ENCODE peak calls at places on chromosomes 6 and 20, in six cellular contexts. X is mesendoderm; I is CD8-positive, alpha-beta memory T cell; C is upper lobe of right lung; Z is GM23248; O is psoas muscle. A is an unnamed sample. For H3K4me1, the result is how much of the 10 kb centered on the place peaks cover.

GRCh38 chr6:146041282-146041681 is 12.4 kb downstream of the GRM1 start:
- DNase-seq in X (peak), I (no peak), C (no peak), Z (peak), O (no peak), A (peak)

GRCh38 chr6:193180-193579 is 99.1 kb upstream of the DUSP22 start:
- DNase-seq in X (no peak), I (no peak), C (no peak), Z (no peak), O (no peak), A (no peak)

GRCh38 chr20:15673206-15673605 is 900.0 kb downstream of the KIF16B start:
- DNase-seq in X (no peak), I (no peak), C (no peak), Z (peak), O (no peak), A (no peak)

GRCh38 chr6:166477647-166478365 is 95.1 kb upstream of the MPC1 start:
- DNase-seq in X (no peak), I (no peak), C (no peak), Z (no peak), O (no peak), A (no peak)

GRCh38 chr6:45987866-45988265 is 27.8 kb downstream of the CLIC5 start:
- DNase-seq in X (no peak), I (no peak), C (no peak), Z (no peak), O (no peak), A (no peak)

GRCh38 chr6:53168516-53169257 is 20.0 kb upstream of the GCM1 start:
- DNase-seq in X (no peak), I (no peak), C (no peak), Z (peak), O (no peak), A (no peak)

GRCh38 chr6:26022737-26023136 is 60.1 kb downstream of the TRIM38 start:
- DNase-seq in X (no peak), I (no peak), C (no peak), Z (no peak), O (no peak), A (no peak)

GRCh38 chr6:84428300-84428907 is 201.0 kb upstream of the CEP162 start:
- DNase-seq in X (peak), I (no peak), C (peak), Z (peak), O (peak), A (peak)

GRCh38 chr6:48071833-48072232 is 39.2 kb downstream of the PTCHD4 start:
- DNase-seq in X (no peak), I (no peak), C (no peak), Z (no peak), O (no peak), A (no peak)

GRCh38 chr6:136526196-136526930 is 23.9 kb downstream of the MAP7 start:
- DNase-seq in X (peak), I (peak), C (peak), Z (peak), O (peak), A (peak)

GRCh38 chr6:17200395-17200794 is 80.8 kb upstream of the RBM24 start:
- DNase-seq in X (peak), I (no peak), C (no peak), Z (no peak), O (no peak), A (no peak)

GRCh38 chr6:21556968-21557721 is 36.4 kb upstream of the SOX4 start:
- DNase-seq in X (no peak), I (no peak), C (no peak), Z (no peak), O (no peak), A (no peak)

GRCh38 chr6:44113396-44113795 is 13.9 kb downstream of the MRPL14 start:
- DNase-seq in X (peak), I (no peak), C (no peak), Z (peak), O (no peak), A (no peak)

GRCh38 chr6:46501136-46502089 is 10.2 kb upstream of the RCAN2 start:
- DNase-seq in X (peak), I (no peak), C (no peak), Z (peak), O (no peak), A (no peak)

GRCh38 chr6:130697661-130698535 is 129.3 kb upstream of the SMLR1 start:
- DNase-seq in X (peak), I (peak), C (no peak), Z (peak), O (no peak), A (peak)

GRCh38 chr6:8530775-8531435 is 95.6 kb upstream of the SLC35B3 start:
- DNase-seq in X (no peak), I (no peak), C (no peak), Z (no peak), O (no peak), A (peak)

GRCh38 chr20:60100780-60101179 is 142.6 kb downstream of the CDH26 start:
- DNase-seq in X (no peak), I (no peak), C (no peak), Z (no peak), O (no peak), A (no peak)

GRCh38 chr6:149134531-149134933 is 183.0 kb upstream of the TAB2 start:
- DNase-seq in X (no peak), I (no peak), C (no peak), Z (peak), O (no peak), A (peak)

GRCh38 chr6:146357578-146358340 is 185.9 kb upstream of the RAB32 start:
- DNase-seq in X (no peak), I (no peak), C (no peak), Z (peak), O (no peak), A (peak)

GRCh38 chr6:7721654-7722053 is 4.2 kb upstream of the BMP6 start:
- DNase-seq in X (no peak), I (no peak), C (no peak), Z (peak), O (no peak), A (peak)

GRCh38 chr6:69894578-69895347 is 28.4 kb downstream of the COL19A1 start:
- DNase-seq in X (peak), I (no peak), C (no peak), Z (peak), O (no peak), A (peak)

GRCh38 chr6:144936764-144937163 is 651.6 kb downstream of the UTRN start:
- DNase-seq in X (no peak), I (no peak), C (no peak), Z (peak), O (no peak), A (no peak)

GRCh38 chr6:16239798-16240123 is 1.4 kb downstream of the GMPR start:
- DNase-seq in X (peak), I (no peak), C (no peak), Z (peak), O (no peak), A (no peak)

GRCh38 chr6:24356310-24357035 is 1.4 kb downstream of the DCDC2 start:
- DNase-seq in X (no peak), I (no peak), C (no peak), Z (no peak), O (no peak), A (peak)

GRCh38 chr6:30154709-30155521 is 6.1 kb downstream of the TRIM10 start:
- DNase-seq in X (no peak), I (no peak), C (no peak), Z (peak), O (no peak), A (peak)

GRCh38 chr6:67362976-67363375 is 1272.1 kb upstream of the ADGRB3 start:
- DNase-seq in X (no peak), I (no peak), C (no peak), Z (no peak), O (no peak), A (no peak)

GRCh38 chr20:9918360-9918759 is 79.5 kb upstream of the PAK5 start:
- DNase-seq in X (no peak), I (no peak), C (no peak), Z (no peak), O (no peak), A (no peak)

GRCh38 chr6:154258064-154258757 is 98.4 kb downstream of the IPCEF1 start:
- DNase-seq in X (no peak), I (no peak), C (no peak), Z (no peak), O (no peak), A (no peak)

GRCh38 chr6:157106487-157106886 is 216.8 kb downstream of the TMEM242 start:
- DNase-seq in X (peak), I (no peak), C (no peak), Z (peak), O (no peak), A (no peak)

GRCh38 chr6:158086054-158086705 is 81.9 kb downstream of the SERAC1 start:
- DNase-seq in X (no peak), I (no peak), C (no peak), Z (peak), O (no peak), A (no peak)

GRCh38 chr6:72703093-72703492 is 81.2 kb downstream of the KCNQ5 start:
- DNase-seq in X (no peak), I (no peak), C (no peak), Z (no peak), O (no peak), A (no peak)

GRCh38 chr6:157513004-157513603 is 132.1 kb downstream of the ZDHHC14 start:
- DNase-seq in X (no peak), I (no peak), C (no peak), Z (no peak), O (no peak), A (no peak)

GRCh38 chr6:95203153-95203754 is 374.1 kb upstream of the MANEA start:
- DNase-seq in X (peak), I (no peak), C (no peak), Z (peak), O (no peak), A (peak)

GRCh38 chr6:22827760-22828159 is 258.4 kb downstream of the HDGFL1 start:
- DNase-seq in X (no peak), I (no peak), C (no peak), Z (peak), O (no peak), A (no peak)

GRCh38 chr6:6886160-6886885 is 221.4 kb upstream of the RREB1 start:
- DNase-seq in X (no peak), I (no peak), C (peak), Z (no peak), O (no peak), A (no peak)

GRCh38 chr6:41451515-41452163 is 94.5 kb upstream of the FOXP4 start:
- DNase-seq in X (no peak), I (no peak), C (no peak), Z (peak), O (peak), A (no peak)

GRCh38 chr20:2771631-2772080 is 28.8 kb downstream of the CPXM1 start:
- DNase-seq in X (peak), I (no peak), C (no peak), Z (no peak), O (no peak), A (no peak)

GRCh38 chr20:17987988-17988387 is 19.2 kb downstream of the MGME1 start:
- DNase-seq in X (no peak), I (peak), C (no peak), Z (no peak), O (no peak), A (no peak)

GRCh38 chr20:21029356-21029755 is 76.8 kb downstream of the LINC00237 start:
- DNase-seq in X (no peak), I (no peak), C (no peak), Z (no peak), O (no peak), A (no peak)

GRCh38 chr20:21026951-21027350 is 79.2 kb downstream of the LINC00237 start:
- DNase-seq in X (no peak), I (no peak), C (no peak), Z (no peak), O (no peak), A (no peak)

GRCh38 chr20:21028436-21028835 is 77.7 kb downstream of the LINC00237 start:
- DNase-seq in X (no peak), I (no peak), C (no peak), Z (no peak), O (no peak), A (no peak)

GRCh38 chr20:21028921-21029320 is 77.2 kb downstream of the LINC00237 start:
- DNase-seq in X (no peak), I (no peak), C (no peak), Z (no peak), O (no peak), A (no peak)

GRCh38 chr20:21027569-21027968 is 78.6 kb downstream of the LINC00237 start:
- DNase-seq in X (peak), I (no peak), C (no peak), Z (peak), O (no peak), A (peak)
- H3K4me1 ChIP-seq in X (under half), I (under half), C (under half), Z (under half), O (under half), A (under half)

DNA sequence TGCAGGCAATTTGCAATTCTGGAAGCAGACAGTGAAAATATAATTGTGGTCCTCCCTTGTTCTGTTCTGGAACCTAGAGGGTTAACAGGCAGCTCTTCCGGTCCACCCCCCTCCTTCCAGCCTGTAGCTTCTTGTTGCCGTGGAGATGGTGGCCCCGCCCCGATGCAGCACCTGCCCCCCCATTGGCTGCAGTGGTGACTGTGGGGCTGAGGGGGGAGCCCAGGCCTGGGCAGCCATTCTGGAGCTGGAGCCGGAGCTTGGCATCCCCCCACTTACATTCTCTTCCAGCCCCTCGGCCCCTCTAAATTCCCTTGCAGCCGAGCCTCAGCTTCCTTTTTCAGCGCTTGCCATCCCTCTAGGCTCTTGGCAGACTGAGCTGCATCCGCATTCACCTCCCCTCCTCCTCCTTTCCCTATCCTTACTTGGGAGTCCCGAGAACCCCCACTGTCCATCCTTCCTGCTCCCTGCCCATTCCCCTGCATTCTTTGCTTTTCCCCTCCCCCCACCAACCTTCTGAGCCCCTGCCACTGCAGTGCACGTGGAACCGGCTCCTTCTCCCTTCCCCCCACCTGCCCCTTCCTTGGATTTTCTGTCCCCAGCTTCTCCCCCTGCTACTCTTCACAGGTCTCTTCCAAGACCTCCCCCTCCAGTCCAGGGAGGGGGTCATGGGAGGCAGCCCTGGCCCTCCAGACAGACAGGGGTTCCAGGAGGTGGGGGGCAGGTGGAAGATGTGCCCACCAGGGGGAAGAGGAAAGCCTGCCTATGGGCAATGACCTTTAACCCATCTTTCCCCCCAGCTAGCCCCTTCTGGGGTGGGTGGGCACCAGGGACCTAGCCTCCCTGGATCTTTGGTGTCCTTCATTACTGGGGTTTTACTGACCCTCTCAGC is 11.4 kb downstream of the SYNGAP1 start:
- DNase-seq in X (peak), I (peak), C (no peak), Z (peak), O (peak), A (peak)
- H3K4me3 ChIP-seq in X (peak), I (peak), C (no peak), Z (no peak), O (no peak), A (peak)

DNA sequence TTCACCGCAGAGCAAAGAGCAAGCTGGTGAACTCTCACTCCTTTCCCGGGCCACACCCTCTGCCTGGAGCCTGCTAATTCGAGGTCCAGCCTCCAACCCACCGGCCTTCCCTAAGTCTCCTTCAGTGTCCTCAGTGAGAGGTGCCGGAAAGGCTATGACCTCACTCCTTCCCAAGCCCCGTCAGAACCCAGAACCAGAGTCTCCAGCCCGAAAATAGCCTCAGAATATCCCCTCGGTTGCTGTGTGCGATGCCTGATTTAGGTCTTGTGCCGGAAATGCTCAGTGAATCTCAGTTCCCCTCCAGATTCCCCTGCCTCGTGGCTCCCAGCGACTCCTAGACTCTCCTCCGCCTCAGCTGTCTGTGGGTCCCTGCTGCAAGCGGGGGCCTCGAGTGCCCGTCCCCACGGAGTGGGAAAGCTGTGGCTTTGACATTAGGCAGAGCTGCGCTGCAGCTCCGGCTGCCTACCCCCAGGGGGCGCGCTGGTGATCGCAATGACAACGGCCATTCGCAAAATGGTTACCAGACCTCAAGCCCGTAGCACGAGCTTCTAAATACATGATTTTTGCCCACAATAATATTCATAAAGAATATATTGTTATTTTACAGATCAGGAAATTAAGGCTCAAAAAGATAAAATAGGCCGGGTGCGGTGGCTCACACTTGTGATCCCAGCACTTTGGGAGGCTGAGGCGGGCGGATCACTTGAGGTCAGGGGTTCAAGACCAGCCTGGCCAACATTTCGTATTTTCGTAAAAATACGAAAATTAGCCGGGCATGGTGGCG is 4.2 kb upstream of the BNIP5 start:
- DNase-seq in X (peak), I (peak), C (peak), Z (peak), O (peak), A (peak)
- H3K27ac ChIP-seq in X (no peak), I (no peak), C (no peak), Z (no peak), O (no peak), A (no peak)

GRCh38 chr6:152329640-152330202 is 307.4 kb downstream of the SYNE1 start:
- DNase-seq in X (no peak), I (no peak), C (no peak), Z (no peak), O (no peak), A (no peak)
- H3K4me1 ChIP-seq in X (under half), I (under half), C (under half), Z (under half), O (under half), A (under half)

GRCh38 chr6:161414180-161414579 is 140.3 kb upstream of the AGPAT4 start:
- DNase-seq in X (no peak), I (no peak), C (no peak), Z (no peak), O (no peak), A (no peak)
- H3K4me3 ChIP-seq in X (no peak), I (no peak), C (no peak), Z (no peak), O (peak), A (no peak)

DNA sequence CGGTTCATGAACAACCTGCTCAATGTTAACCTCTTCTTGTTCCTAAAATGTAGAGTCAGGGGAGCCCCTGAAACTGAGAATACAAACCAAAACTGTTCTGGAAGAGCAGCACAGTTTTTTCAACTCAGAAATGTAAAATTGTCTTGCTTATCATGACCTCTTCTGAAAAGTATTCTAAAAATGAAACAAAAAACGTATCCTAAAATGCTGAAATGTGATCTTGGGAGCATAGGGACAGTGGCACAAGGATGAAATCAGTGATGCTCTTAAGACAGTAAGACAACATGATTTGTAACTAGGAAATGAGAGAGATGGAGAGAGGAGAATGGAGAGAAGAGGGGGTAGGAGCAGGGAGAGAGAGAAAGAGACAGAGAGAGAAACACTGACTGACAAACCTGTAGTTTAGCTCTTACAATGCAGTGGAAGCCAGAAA is 27.5 kb downstream of the NCOA7 start:
- DNase-seq in X (no peak), I (no peak), C (no peak), Z (peak), O (no peak), A (no peak)
- H3K27ac ChIP-seq in X (no peak), I (no peak), C (peak), Z (peak), O (no peak), A (no peak)

DNA sequence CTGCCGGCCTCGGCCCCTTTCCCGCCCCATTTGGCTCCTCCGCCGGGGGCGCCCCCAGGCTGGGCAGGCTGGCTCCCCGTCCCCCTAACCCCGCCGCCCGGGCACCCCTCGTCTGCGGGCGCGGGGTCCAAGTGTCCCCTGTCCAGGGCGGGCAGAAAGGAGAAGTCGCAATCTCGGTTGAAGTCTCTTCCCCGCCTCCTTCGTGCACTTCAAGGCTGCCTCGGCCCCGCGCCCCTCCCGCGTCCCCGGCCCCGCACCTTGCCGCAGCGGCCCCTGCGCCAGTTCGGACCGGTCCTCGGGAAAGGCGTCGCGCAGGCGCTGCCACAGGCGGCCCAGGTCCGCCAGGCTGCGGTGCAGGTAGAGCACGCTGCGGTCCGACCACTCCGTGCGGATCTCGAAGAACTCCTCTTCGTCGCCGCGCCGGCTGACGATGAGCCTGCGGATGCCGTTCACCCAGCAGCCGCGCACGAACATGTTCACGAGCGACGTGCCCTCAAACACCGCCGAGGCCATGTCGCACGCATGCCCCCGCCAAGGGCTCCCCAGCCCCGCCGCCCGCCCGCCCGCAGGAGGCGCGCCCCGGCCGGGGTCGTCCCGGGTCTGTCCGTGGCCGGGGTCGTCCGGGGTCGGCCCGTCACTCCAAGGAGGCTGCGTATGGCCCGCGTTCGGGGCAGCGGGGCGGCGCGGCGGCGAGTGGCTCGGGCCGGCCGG is at the start of gene PXDC1:
- DNase-seq in X (peak), I (peak), C (peak), Z (peak), O (no peak), A (no peak)
- H3K4me1 ChIP-seq in X (under half), I (under half), C (under half), Z (under half), O (under half), A (under half)